ENCODE peak calls at places on chromosomes 4 and X, in four cellular contexts. One of them, this sample, is unnamed.

GRCh38 chr4:108024078-108024990 is 34.6 kb downstream of the HADH start:
- DNase-seq in right atrium auricular region: no peak
- DNase-seq in uterus: no peak
- DNase-seq in lung: no peak
- DNase-seq in this sample: no peak

GRCh38 chrX:134377537-134377936 is 82.4 kb upstream of the HPRT1 start:
- DNase-seq in lung: no peak
- DNase-seq in uterus: no peak
- DNase-seq in right atrium auricular region: no peak
- DNase-seq in this sample: peak; percentile 10

GRCh38 chrX:109826954-109827708 is 94.1 kb upstream of the ACSL4 start:
- DNase-seq in uterus: no peak
- DNase-seq in lung: no peak
- DNase-seq in right atrium auricular region: no peak
- DNase-seq in this sample: no peak

GRCh38 chr4:71382569-71383560 is 44.0 kb downstream of the SLC4A4 start:
- DNase-seq in uterus: no peak
- DNase-seq in lung: no peak
- DNase-seq in right atrium auricular region: no peak
- DNase-seq in this sample: no peak

GRCh38 chr4:162644346-162644745 is 480.5 kb upstream of the FSTL5 start:
- DNase-seq in lung: no peak
- DNase-seq in right atrium auricular region: no peak
- DNase-seq in uterus: no peak
- DNase-seq in this sample: peak; percentile 36

GRCh38 chr4:77284036-77284435 is 127.0 kb downstream of the CCNG2 start:
- DNase-seq in right atrium auricular region: no peak
- DNase-seq in lung: no peak
- DNase-seq in uterus: no peak
- DNase-seq in this sample: peak; percentile 6

GRCh38 chr4:4203688-4204400 is 22.9 kb downstream of the OTOP1 start:
- DNase-seq in uterus: no peak
- DNase-seq in lung: no peak
- DNase-seq in right atrium auricular region: no peak
- DNase-seq in this sample: no peak

GRCh38 chr4:23934223-23934622 is 44.4 kb upstream of the PPARGC1A start:
- DNase-seq in uterus: no peak
- DNase-seq in right atrium auricular region: no peak
- DNase-seq in lung: no peak
- DNase-seq in this sample: no peak

DNA sequence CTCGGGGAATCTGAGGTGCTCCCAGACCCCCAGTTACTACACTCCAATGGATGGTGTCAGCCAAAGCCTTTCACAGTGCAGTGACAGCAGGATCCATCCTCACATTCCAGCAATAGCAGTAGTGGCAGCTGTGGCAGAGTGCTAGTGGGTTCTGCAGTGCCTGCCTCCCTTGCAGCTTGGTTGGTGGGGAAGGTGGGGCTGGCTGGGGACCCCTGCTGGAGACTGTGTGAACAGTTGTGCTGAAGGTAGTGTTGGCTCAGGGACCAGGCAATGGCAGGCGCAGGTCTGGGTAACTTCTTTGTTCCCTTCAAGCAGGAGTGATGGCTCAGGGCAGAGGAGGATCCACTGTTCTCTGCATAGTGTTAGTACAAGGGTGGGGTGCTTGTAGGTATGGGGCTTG is 343.7 kb upstream of the TRAM1L1 start:
- DNase-seq in lung: no peak
- DNase-seq in uterus: no peak
- DNase-seq in right atrium auricular region: no peak
- DNase-seq in this sample: no peak
- TF ChIP-seq CTCF in lung: no peak
- TF ChIP-seq CTCF in uterus: no peak
- TF ChIP-seq CTCF in right atrium auricular region: no peak
- TF ChIP-seq CTCF in this sample: peak; percentile 11

GRCh38 chrX:107323786-107324492 is 117.5 kb downstream of the DNAAF6 start:
- DNase-seq in right atrium auricular region: no peak
- DNase-seq in uterus: no peak
- DNase-seq in lung: no peak
- DNase-seq in this sample: no peak

GRCh38 chrX:107325467-107325866 is 119.1 kb downstream of the DNAAF6 start:
- DNase-seq in right atrium auricular region: no peak
- DNase-seq in lung: no peak
- DNase-seq in uterus: no peak
- DNase-seq in this sample: no peak

GRCh38 chrX:107324493-107325310 is 118.3 kb downstream of the DNAAF6 start:
- DNase-seq in uterus: peak; percentile 16
- DNase-seq in right atrium auricular region: no peak
- DNase-seq in lung: no peak
- DNase-seq in this sample: peak; percentile 4
- H3K4me3 ChIP-seq in uterus: no peak overlapping the region
- H3K4me3 ChIP-seq in right atrium auricular region: no peak overlapping the region
- H3K4me3 ChIP-seq in lung: no peak overlapping the region
- H3K4me3 ChIP-seq in this sample: no peak overlapping the region

GRCh38 chr4:17315459-17315858 is 196.4 kb downstream of the QDPR start:
- DNase-seq in lung: no peak
- DNase-seq in uterus: no peak
- DNase-seq in right atrium auricular region: no peak
- DNase-seq in this sample: no peak
- TF ChIP-seq CTCF in lung: no peak
- TF ChIP-seq CTCF in uterus: no peak
- TF ChIP-seq CTCF in right atrium auricular region: no peak
- TF ChIP-seq CTCF in this sample: no peak

DNA sequence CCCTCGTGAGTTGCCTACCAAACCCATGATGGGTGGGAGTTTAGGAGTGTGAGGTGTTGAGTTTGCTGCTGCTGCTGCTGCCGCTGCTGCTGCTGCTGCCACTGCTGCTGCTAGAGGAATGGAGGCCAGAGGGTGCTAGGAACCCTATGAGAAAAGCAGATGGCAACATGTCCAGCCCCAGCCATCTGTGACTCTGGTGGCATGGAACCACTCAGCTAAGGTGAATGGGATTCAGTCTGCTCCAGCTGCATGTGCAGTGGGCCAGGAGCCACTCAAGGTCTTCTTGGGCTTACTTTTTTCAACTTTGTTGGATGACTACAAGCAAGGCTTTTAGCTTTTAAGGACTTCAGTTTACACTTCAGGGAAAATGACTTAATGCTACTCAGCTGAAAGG is 103.8 kb downstream of the RTL5 start:
- DNase-seq in right atrium auricular region: peak; percentile 30
- DNase-seq in uterus: no peak
- DNase-seq in lung: peak; percentile 16
- DNase-seq in this sample: no peak
- H3K4me3 ChIP-seq in right atrium auricular region: no peak overlapping the region
- H3K4me3 ChIP-seq in uterus: no peak overlapping the region
- H3K4me3 ChIP-seq in lung: no peak overlapping the region
- H3K4me3 ChIP-seq in this sample: no peak overlapping the region